ENCODE peak calls at places on chromosome 14, in eight cellular contexts. Q is adipocyte; D is RWPE1; U is lower leg skin; N is Daoy; Y is GF-D8; O is stimulated activated CD4-positive, alpha-beta T cell treated with anti-CD3 and anti-CD28 coated beads, Interleukin-2, amount 100 ng/mL, for 24 hours; G is HTR-8/SVneo. F is an unnamed sample.

GRCh38 chr14:63659726-63660125 is 18.1 kb upstream of the WDR89 start:
- DNase-seq in Q (no peak), D (no peak), U (no peak), N (no peak), Y (no peak), O (no peak), G (no peak), F (peak)

GRCh38 chr14:104970231-104971068 is 7.7 kb downstream of the AHNAK2 start:
- DNase-seq in Q (peak), D (peak), U (peak), N (peak), Y (no peak), O (no peak), G (no peak), F (peak)

GRCh38 chr14:90519262-90519920 is 122.6 kb downstream of the CALM1 start:
- DNase-seq in Q (no peak), D (no peak), U (no peak), N (no peak), Y (no peak), O (no peak), G (no peak), F (no peak)

GRCh38 chr14:103084021-103084919 is at the start of gene LBHD2:
- DNase-seq in Q (no peak), D (no peak), U (no peak), N (no peak), Y (no peak), O (no peak), G (no peak), F (no peak)

GRCh38 chr14:89973234-89973823 is 17.6 kb downstream of the TDP1 start:
- DNase-seq in Q (peak), D (peak), U (no peak), N (peak), Y (no peak), O (peak), G (peak), F (peak)

GRCh38 chr14:93984987-93985410 is 8.6 kb upstream of the ASB2 start:
- DNase-seq in Q (peak), D (peak), U (no peak), N (peak), Y (no peak), O (no peak), G (peak), F (peak)

GRCh38 chr14:104545151-104545931 is 34.2 kb upstream of the C14orf180 start:
- DNase-seq in Q (no peak), D (no peak), U (no peak), N (peak), Y (no peak), O (no peak), G (no peak), F (no peak)

GRCh38 chr14:104563191-104563741 is 16.3 kb upstream of the C14orf180 start:
- DNase-seq in Q (no peak), D (no peak), U (no peak), N (no peak), Y (no peak), O (no peak), G (no peak), F (no peak)

GRCh38 chr14:94145902-94146527 is 16.6 kb upstream of the IFI27L2 start:
- DNase-seq in Q (no peak), D (no peak), U (no peak), N (no peak), Y (no peak), O (no peak), G (no peak), F (no peak)

GRCh38 chr14:56324831-56325230 is 206.6 kb downstream of the PELI2 start:
- DNase-seq in Q (peak), D (no peak), U (no peak), N (no peak), Y (no peak), O (no peak), G (no peak), F (no peak)

GRCh38 chr14:75249251-75249957 is 29.2 kb upstream of the FOS start:
- DNase-seq in Q (no peak), D (no peak), U (no peak), N (peak), Y (no peak), O (peak), G (no peak), F (no peak)

GRCh38 chr14:88750945-88751344 is 41.8 kb downstream of the EML5 start:
- DNase-seq in Q (no peak), D (no peak), U (no peak), N (no peak), Y (no peak), O (no peak), G (no peak), F (no peak)

GRCh38 chr14:30528119-30528518 is 30.8 kb upstream of the G2E3 start:
- DNase-seq in Q (no peak), D (no peak), U (no peak), N (no peak), Y (no peak), O (no peak), G (no peak), F (no peak)

GRCh38 chr14:63897706-63898105 is 44.9 kb downstream of the SYNE2 start:
- DNase-seq in Q (peak), D (no peak), U (no peak), N (no peak), Y (no peak), O (no peak), G (no peak), F (no peak)

GRCh38 chr14:24630872-24631477 is 3.0 kb downstream of the GZMB start:
- DNase-seq in Q (peak), D (peak), U (no peak), N (no peak), Y (no peak), O (no peak), G (no peak), F (no peak)

GRCh38 chr14:96585672-96586013 is 83.5 kb downstream of the PAPOLA start:
- DNase-seq in Q (no peak), D (no peak), U (no peak), N (no peak), Y (no peak), O (no peak), G (no peak), F (no peak)

GRCh38 chr14:101251812-101252442 is 309.4 kb upstream of the DIO3 start:
- DNase-seq in Q (no peak), D (no peak), U (no peak), N (peak), Y (no peak), O (no peak), G (no peak), F (no peak)

GRCh38 chr14:93742761-93743160 is 45.5 kb downstream of the PRIMA1 start:
- DNase-seq in Q (no peak), D (no peak), U (no peak), N (no peak), Y (no peak), O (no peak), G (no peak), F (no peak)

GRCh38 chr14:68394113-68394718 is 398.7 kb downstream of the ZFP36L1 start:
- DNase-seq in Q (peak), D (no peak), U (no peak), N (no peak), Y (no peak), O (no peak), G (no peak), F (no peak)

GRCh38 chr14:62185078-62185477 is 422.9 kb downstream of the SNAPC1 start:
- DNase-seq in Q (peak), D (no peak), U (no peak), N (no peak), Y (no peak), O (no peak), G (no peak), F (no peak)

GRCh38 chr14:81245771-81246170 is 25.0 kb upstream of the GTF2A1 start:
- DNase-seq in Q (peak), D (no peak), U (no peak), N (no peak), Y (no peak), O (no peak), G (no peak), F (no peak)

GRCh38 chr14:102692334-102692733 is 84.9 kb upstream of the TRAF3 start:
- DNase-seq in Q (no peak), D (no peak), U (no peak), N (no peak), Y (no peak), O (no peak), G (no peak), F (no peak)

GRCh38 chr14:75222208-75222701 is 45.8 kb upstream of the TMED10 start:
- DNase-seq in Q (peak), D (peak), U (no peak), N (peak), Y (no peak), O (no peak), G (peak), F (no peak)

GRCh38 chr14:100294213-100294962 is 11.9 kb downstream of the SLC25A29 start:
- DNase-seq in Q (no peak), D (no peak), U (no peak), N (peak), Y (no peak), O (no peak), G (no peak), F (no peak)

GRCh38 chr14:68243441-68244010 is 423.9 kb downstream of the RAD51B start:
- DNase-seq in Q (no peak), D (no peak), U (no peak), N (no peak), Y (no peak), O (no peak), G (no peak), F (no peak)

GRCh38 chr14:77832301-77832700 is 32.4 kb downstream of the ADCK1 start:
- DNase-seq in Q (no peak), D (no peak), U (no peak), N (no peak), Y (no peak), O (no peak), G (no peak), F (no peak)

GRCh38 chr14:90611936-90612335 is 204.3 kb downstream of the TTC7B start:
- DNase-seq in Q (peak), D (no peak), U (no peak), N (no peak), Y (no peak), O (no peak), G (no peak), F (no peak)

GRCh38 chr14:61178226-61179060 is 102.7 kb downstream of the TMEM30B start:
- DNase-seq in Q (peak), D (peak), U (no peak), N (peak), Y (no peak), O (peak), G (peak), F (peak)

GRCh38 chr14:26255213-26255612 is 342.6 kb downstream of the NOVA1 start:
- DNase-seq in Q (peak), D (peak), U (peak), N (peak), Y (no peak), O (no peak), G (no peak), F (no peak)

GRCh38 chr14:100652739-100653138 is 65.5 kb upstream of the BEGAIN start:
- DNase-seq in Q (peak), D (no peak), U (no peak), N (no peak), Y (no peak), O (no peak), G (no peak), F (no peak)

F was measured in COLO829.